ENCODE peak calls at places on chromosomes 13 and 19, in ten cellular contexts. N is heart left ventricle, B is heart right ventricle, G is cardiac fibroblast, A is esophagus squamous epithelium, V is thoracic aorta, W is astrocyte of the cerebellum, L is tibial nerve, D is fibroblast of lung, O is endodermal cell. Q is an unnamed sample.

GRCh38 chr13:113794086-113794485 is 35.1 kb downstream of the TMEM255B start:
- DNase-seq in N (no peak), B (no peak), G (no peak), A (no peak), V (no peak), W (no peak), L (no peak), D (no peak), O (peak), Q (no peak)

GRCh38 chr13:22592515-22592914 is 588.3 kb upstream of the SGCG start:
- DNase-seq in N (no peak), B (no peak), G (no peak), A (no peak), V (no peak), W (no peak), L (no peak), D (peak), O (no peak), Q (no peak)

GRCh38 chr13:28582225-28582891 is 76.6 kb upstream of the POMP start:
- DNase-seq in N (no peak), B (no peak), G (peak), A (no peak), V (no peak), W (no peak), L (no peak), D (peak), O (no peak), Q (no peak)

GRCh38 chr19:10262771-10263170 is 8.1 kb upstream of the ICAM1 start:
- DNase-seq in N (no peak), B (no peak), G (peak), A (no peak), V (no peak), W (no peak), L (no peak), D (no peak), O (no peak), Q (no peak)

GRCh38 chr19:58052256-58052655 is 6.8 kb upstream of the ZNF135 start:
- DNase-seq in N (no peak), B (no peak), G (no peak), A (no peak), V (no peak), W (no peak), L (no peak), D (no peak), O (no peak), Q (no peak)

GRCh38 chr13:112510002-112510780 is 77.8 kb downstream of the TUBGCP3 start:
- DNase-seq in N (no peak), B (peak), G (peak), A (no peak), V (no peak), W (peak), L (no peak), D (peak), O (peak), Q (no peak)

GRCh38 chr19:11587302-11587972 is 9.8 kb upstream of the ZNF627 start:
- DNase-seq in N (peak), B (peak), G (peak), A (no peak), V (peak), W (peak), L (peak), D (peak), O (peak), Q (peak)

GRCh38 chr13:111382411-111382810 is 62.0 kb downstream of the TEX29 start:
- DNase-seq in N (no peak), B (no peak), G (no peak), A (no peak), V (no peak), W (no peak), L (no peak), D (no peak), O (peak), Q (no peak)

GRCh38 chr13:109918179-109918651 is 131.8 kb upstream of the IRS2 start:
- DNase-seq in N (no peak), B (no peak), G (peak), A (no peak), V (no peak), W (no peak), L (no peak), D (no peak), O (no peak), Q (no peak)

GRCh38 chr13:37369618-37370017 is 228.9 kb downstream of the POSTN start:
- DNase-seq in N (no peak), B (no peak), G (peak), A (no peak), V (no peak), W (no peak), L (no peak), D (peak), O (no peak), Q (no peak)

GRCh38 chr13:46173656-46174055 is 8.3 kb downstream of the LCP1 start:
- DNase-seq in N (no peak), B (no peak), G (no peak), A (no peak), V (no peak), W (no peak), L (no peak), D (no peak), O (no peak), Q (no peak)

GRCh38 chr13:103883152-103883551 is 816.9 kb upstream of the SLC10A2 start:
- DNase-seq in N (peak), B (peak), G (peak), A (no peak), V (peak), W (peak), L (peak), D (peak), O (peak), Q (peak)

GRCh38 chr19:14871619-14872230 is 14.2 kb downstream of the OR7A17 start:
- DNase-seq in N (no peak), B (no peak), G (peak), A (no peak), V (no peak), W (no peak), L (no peak), D (peak), O (no peak), Q (no peak)

GRCh38 chr13:64186503-64186902 is 2770.9 kb upstream of the PCDH20 start:
- DNase-seq in N (no peak), B (no peak), G (peak), A (no peak), V (no peak), W (no peak), L (no peak), D (peak), O (no peak), Q (no peak)

GRCh38 chr19:54332149-54332548 is 6.8 kb downstream of the LILRA4 start:
- DNase-seq in N (no peak), B (no peak), G (no peak), A (no peak), V (no peak), W (no peak), L (no peak), D (no peak), O (no peak), Q (no peak)

GRCh38 chr13:29049524-29049923 is 229.4 kb downstream of the MTUS2 start:
- DNase-seq in N (no peak), B (no peak), G (no peak), A (no peak), V (no peak), W (no peak), L (no peak), D (no peak), O (no peak), Q (no peak)

GRCh38 chr19:49700563-49700962 is 9.6 kb downstream of the CPT1C start:
- DNase-seq in N (no peak), B (no peak), G (no peak), A (no peak), V (no peak), W (no peak), L (no peak), D (no peak), O (no peak), Q (no peak)

GRCh38 chr19:6250024-6250605 is 29.7 kb downstream of the MLLT1 start:
- DNase-seq in N (no peak), B (no peak), G (peak), A (no peak), V (no peak), W (peak), L (no peak), D (peak), O (no peak), Q (no peak)

GRCh38 chr13:20344836-20345490 is 112.8 kb upstream of the GJB6 start:
- DNase-seq in N (peak), B (no peak), G (no peak), A (no peak), V (no peak), W (no peak), L (no peak), D (no peak), O (peak), Q (no peak)

GRCh38 chr13:111925146-111925875 is 141.6 kb upstream of the SOX1 start:
- DNase-seq in N (no peak), B (no peak), G (no peak), A (no peak), V (no peak), W (no peak), L (no peak), D (no peak), O (peak), Q (no peak)

GRCh38 chr13:73657821-73658540 is 476.2 kb downstream of the KLF12 start:
- DNase-seq in N (peak), B (peak), G (peak), A (no peak), V (peak), W (peak), L (peak), D (peak), O (no peak), Q (peak)

GRCh38 chr13:87952377-87952776 is 281.2 kb downstream of the SLITRK5 start:
- DNase-seq in N (no peak), B (no peak), G (no peak), A (no peak), V (no peak), W (no peak), L (no peak), D (no peak), O (no peak), Q (no peak)

GRCh38 chr19:6739884-6740588 is 556 bp downstream of the TRIP10 start:
- DNase-seq in N (peak), B (peak), G (no peak), A (no peak), V (no peak), W (no peak), L (no peak), D (peak), O (peak), Q (no peak)

DNA sequence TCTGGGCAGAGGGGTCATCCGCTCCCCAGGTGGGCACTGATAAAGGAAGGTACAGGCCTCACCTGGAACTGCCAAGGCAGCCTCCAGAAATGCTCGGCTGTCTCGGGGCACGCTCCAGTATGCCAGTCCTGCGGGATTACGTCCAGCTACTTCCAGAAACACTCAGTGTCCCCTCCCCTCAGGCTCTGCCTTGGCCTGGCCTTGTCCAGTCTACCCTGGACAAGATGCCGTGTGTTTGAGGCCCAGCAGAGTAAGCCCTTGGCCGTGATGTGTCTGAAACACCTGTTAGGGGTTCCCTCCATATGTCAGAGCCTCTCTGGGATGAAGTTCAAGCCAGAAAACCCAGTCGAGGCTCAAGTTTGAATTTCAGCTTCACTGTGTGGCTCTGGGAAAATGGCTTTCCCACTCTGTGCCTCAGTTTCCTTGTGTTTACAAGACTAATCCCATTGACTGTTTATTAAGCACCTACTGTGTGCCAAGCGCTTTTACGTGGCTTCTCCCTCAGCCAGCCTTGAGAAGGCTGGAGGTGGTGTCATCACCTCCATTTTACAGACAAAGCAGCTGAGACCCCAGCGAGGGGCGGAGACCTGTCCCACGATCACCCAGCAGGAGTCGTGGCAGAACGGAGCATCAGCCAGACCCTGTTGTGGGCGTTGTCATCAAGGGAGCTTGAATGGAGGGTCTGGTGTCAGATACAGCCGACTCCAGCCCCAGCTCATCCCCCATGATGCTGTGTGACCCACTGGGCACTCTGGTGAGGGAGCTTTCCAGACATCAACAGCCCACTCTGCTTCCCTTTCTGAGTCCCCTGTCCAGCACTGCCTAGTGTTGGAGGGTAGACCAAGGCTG is 2.0 kb upstream of the PIK3R2 start:
- DNase-seq in N (no peak), B (no peak), G (no peak), A (no peak), V (no peak), W (no peak), L (no peak), D (no peak), O (no peak), Q (no peak)
- H3K4me3 ChIP-seq in N (no peak), B (no peak), G (no peak), A (no peak), V (no peak), W (no peak), L (no peak), D (no peak), O (no peak), Q (no peak)

DNA sequence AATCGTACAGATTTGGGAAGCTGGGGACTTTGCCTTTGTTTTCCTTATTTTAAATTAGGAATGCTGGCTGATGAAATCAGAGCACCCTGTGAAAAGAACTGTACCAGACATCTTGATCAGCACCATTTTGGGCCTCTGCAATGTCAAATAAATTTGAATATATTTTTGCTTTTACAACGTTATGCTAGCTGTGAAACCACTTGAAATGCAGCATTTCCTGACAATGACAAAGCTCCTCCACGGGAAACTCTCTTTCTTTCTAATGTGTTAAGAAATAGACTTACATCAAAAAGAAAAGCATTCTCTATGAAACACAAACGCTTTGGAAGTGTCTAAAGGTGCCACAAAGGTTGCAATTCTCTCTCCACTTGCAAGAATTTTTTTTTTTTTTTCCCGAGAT is 47.1 kb upstream of the MAP3K10 start:
- DNase-seq in N (no peak), B (no peak), G (no peak), A (no peak), V (no peak), W (no peak), L (no peak), D (no peak), O (no peak), Q (no peak)
- H3K4me3 ChIP-seq in N (peak), B (no peak), G (no peak), A (no peak), V (no peak), W (no peak), L (no peak), D (no peak), O (no peak), Q (no peak)

GRCh38 chr19:37470216-37470615 is 1.1 kb downstream of the ZNF570 start:
- DNase-seq in N (no peak), B (no peak), G (no peak), A (no peak), V (no peak), W (no peak), L (no peak), D (no peak), O (no peak), Q (no peak)
- H3K4me3 ChIP-seq in N (peak), B (peak), G (peak), A (no peak), V (peak), W (peak), L (peak), D (peak), O (peak), Q (peak)

GRCh38 chr13:82565191-82565590 is 1317.1 kb downstream of the SLITRK1 start:
- DNase-seq in N (no peak), B (no peak), G (no peak), A (no peak), V (no peak), W (no peak), L (no peak), D (no peak), O (no peak), Q (no peak)
- H3K4me3 ChIP-seq in N (no peak), B (no peak), G (no peak), A (no peak), V (no peak), W (no peak), L (no peak), D (no peak), O (no peak), Q (no peak)

DNA sequence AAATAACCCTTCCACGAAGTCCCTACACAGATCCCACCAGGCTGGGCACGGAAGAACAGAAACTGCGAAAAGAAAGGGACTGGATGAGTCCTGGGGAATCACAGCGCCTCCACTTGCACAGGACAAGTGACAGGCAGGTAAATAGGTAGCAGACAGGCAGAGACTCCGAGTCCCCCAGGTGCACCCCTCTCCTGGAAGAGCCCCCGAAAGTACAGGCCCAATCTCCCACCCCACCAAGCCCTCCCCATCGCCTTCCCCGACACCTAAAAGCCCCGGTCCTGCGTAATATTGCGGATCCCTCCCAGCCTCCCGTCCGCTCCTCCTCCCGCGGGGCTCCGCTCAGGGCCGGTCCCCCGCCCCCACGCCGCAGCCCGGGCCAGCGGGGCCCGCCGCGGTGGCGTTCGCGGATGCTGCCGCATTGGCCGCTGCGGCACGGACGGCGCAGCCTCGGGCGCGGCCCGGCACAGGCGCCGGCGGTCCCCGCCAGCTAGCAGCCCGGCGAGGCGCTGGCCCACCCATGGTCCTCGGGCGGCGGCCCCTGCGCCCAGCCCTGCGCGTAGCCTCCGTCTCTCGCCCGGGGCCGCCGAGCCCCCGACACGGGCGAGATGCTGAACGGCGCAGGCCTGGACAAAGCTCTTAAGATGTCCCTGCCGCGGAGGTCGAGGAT is at the start of gene ATP8A2:
- DNase-seq in N (no peak), B (no peak), G (no peak), A (no peak), V (no peak), W (no peak), L (no peak), D (no peak), O (peak), Q (no peak)
- H3K4me3 ChIP-seq in N (peak), B (peak), G (peak), A (peak), V (peak), W (peak), L (peak), D (no peak), O (peak), Q (peak)

DNA sequence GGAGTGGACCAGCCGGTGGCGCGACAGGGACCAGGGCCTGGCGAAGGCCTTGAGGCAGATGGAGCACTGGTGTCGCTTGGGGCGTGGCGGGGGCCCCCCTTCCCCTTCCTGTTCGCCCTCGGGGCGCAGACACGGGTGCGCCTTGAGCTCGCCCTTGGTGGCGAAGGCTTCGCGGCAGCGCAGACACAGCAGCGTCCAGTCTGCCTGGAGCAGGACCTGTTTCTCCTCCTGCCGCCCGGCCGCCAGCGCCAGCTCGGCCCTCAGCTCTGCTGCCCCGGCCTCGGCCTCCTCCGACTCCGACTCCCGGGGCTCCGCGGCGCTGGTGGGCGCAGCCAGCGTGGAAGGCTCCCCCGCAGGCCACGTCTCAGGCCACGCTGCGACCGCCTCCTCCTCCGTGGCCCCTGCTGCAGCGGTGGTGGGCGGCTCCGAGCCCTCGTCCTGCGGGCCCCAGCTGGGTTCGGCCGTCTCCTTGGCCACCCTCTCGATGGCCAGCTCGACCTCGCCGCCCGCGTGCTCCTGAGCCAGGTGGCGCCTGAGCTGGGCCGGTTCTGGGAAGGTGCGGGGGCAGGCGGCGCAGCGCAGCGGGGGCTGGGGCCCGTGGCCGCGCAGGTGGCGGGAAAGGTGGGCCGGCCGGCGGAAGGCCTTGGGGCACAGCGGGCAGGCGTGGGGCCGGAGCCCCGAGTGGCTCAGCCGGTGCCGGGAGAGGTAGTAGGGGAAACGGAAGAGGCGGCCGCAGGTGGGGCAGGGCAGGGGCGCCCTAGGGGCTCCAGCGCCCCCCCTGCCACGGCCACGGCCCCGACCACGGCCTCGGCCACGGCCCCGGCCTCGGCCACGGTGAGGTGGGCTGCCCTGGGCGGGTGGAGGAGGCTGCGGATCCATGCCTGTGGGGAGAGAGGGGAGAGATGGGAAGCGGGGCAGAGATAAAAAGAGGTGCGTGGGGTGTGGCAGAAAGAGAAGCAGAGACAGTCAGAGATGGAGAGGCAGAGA is 1.6 kb downstream of the ZNF579 start:
- DNase-seq in N (no peak), B (no peak), G (no peak), A (no peak), V (no peak), W (no peak), L (no peak), D (no peak), O (no peak), Q (no peak)
- H3K4me3 ChIP-seq in N (peak), B (peak), G (peak), A (no peak), V (peak), W (peak), L (no peak), D (peak), O (peak), Q (peak)

DNA sequence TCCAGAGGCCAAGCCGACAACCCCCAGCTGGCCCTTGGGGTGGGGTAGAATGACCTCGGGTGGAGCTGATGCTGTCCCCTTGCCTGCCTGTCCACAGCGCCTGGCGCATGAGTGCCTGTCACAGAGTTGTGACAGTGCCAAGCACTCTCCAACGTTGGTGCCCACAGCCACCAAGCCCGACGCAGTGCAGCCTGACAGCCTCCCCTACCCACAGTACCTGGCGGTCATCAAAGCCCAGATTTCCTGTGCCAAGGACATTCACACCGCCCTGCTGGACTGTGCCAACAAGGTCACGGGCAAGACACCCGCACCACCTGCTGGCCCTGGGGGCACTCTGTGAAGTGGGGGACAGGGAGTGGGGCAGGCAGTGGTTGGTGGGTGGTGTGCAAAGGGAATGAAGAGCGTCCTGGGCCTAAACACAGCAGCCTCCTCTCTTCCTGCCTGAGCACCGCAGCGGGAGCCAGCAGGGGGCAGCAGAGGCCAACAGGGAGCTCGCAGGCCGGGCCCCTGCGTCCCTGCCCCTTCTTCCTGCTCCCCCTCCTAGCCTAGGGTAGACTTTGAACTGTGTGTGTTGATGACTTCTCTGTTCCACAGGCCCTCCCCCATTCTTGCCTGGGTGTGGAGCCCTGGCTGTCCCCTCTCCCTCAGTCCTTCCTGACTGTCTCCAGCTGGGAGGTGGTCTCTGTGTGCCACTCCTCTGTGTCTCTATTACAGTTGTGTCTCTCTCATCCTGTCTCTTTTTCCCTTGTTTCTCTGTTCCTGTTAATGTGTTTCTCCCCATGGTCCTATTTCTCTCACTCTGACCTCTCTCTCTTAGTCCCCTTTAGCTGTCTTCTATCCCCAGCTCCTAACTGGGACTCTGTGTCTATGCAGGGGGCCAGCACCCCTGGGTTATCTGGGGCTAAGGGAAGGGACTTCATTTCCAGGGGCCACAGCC is 6.5 kb downstream of the MED29 start:
- DNase-seq in N (peak), B (peak), G (peak), A (no peak), V (no peak), W (no peak), L (peak), D (peak), O (peak), Q (peak)
- H3K4me3 ChIP-seq in N (peak), B (no peak), G (no peak), A (no peak), V (peak), W (no peak), L (no peak), D (no peak), O (no peak), Q (peak)

Q was measured in suprapubic skin.